ENCODE peak calls at places on chromosomes 13 and 19, in five cellular contexts. B, I, M, V and Y are unnamed samples.

GRCh38 chr13:95099541-95099940 is 201.7 kb downstream of the ABCC4 start:
- DNase-seq in B (no peak), I (no peak), M (no peak), V (no peak), Y (no peak)

GRCh38 chr19:57720878-57721277 is 6.5 kb downstream of the ZNF671 start:
- DNase-seq in B (no peak), I (no peak), M (no peak), V (no peak), Y (no peak)

GRCh38 chr19:42199440-42200115 is 17.9 kb downstream of the DEDD2 start:
- DNase-seq in B (peak; percentile 74), I (peak; percentile 68), M (no peak), V (no peak), Y (peak; percentile 70)

GRCh38 chr19:30249911-30250310 is 122.3 kb upstream of the ZNF536 start:
- DNase-seq in B (no peak), I (no peak), M (peak; percentile 50), V (no peak), Y (no peak)

GRCh38 chr13:32475403-32475802 is 47.5 kb upstream of the N4BP2L1 start:
- DNase-seq in B (no peak), I (no peak), M (no peak), V (no peak), Y (no peak)

GRCh38 chr19:29663861-29664752 is 1.2 kb upstream of the PLEKHF1 start:
- DNase-seq in B (no peak), I (no peak), M (peak; percentile 67), V (no peak), Y (no peak)

GRCh38 chr13:89708013-89708412 is 1639.5 kb upstream of the MIR17HG start:
- DNase-seq in B (no peak), I (no peak), M (no peak), V (no peak), Y (no peak)

GRCh38 chr13:94272038-94272437 is 207.4 kb downstream of the DCT start:
- DNase-seq in B (no peak), I (no peak), M (no peak), V (no peak), Y (no peak)

GRCh38 chr13:101691326-101691725 is 238.9 kb downstream of the ITGBL1 start:
- DNase-seq in B (no peak), I (no peak), M (peak; percentile 16), V (no peak), Y (no peak)

GRCh38 chr13:100484708-100485107 is 103.9 kb downstream of the GGACT start:
- DNase-seq in B (no peak), I (no peak), M (no peak), V (no peak), Y (no peak)

GRCh38 chr13:101116826-101117225 is 299.5 kb downstream of the NALCN start:
- DNase-seq in B (no peak), I (no peak), M (no peak), V (no peak), Y (no peak)

GRCh38 chr19:45515081-45515624 is 7.9 kb downstream of the VASP start:
- DNase-seq in B (peak; percentile 48), I (peak; percentile 79), M (no peak), V (no peak), Y (peak; percentile 80)

GRCh38 chr13:97459215-97459772 is 25.3 kb downstream of the RAP2A start:
- DNase-seq in B (no peak), I (no peak), M (no peak), V (no peak), Y (no peak)

GRCh38 chr13:90630716-90631115 is 716.8 kb upstream of the MIR17HG start:
- DNase-seq in B (no peak), I (no peak), M (no peak), V (no peak), Y (no peak)

GRCh38 chr19:39996811-39997594 is at the start of gene ZNF546:
- DNase-seq in B (peak; percentile 90), I (peak; percentile 67), M (peak; percentile 94), V (peak; percentile 94), Y (peak; percentile 94)

GRCh38 chr13:33285420-33286124 is at the start of gene STARD13:
- DNase-seq in B (peak; percentile 10), I (no peak), M (peak; percentile 96), V (peak; percentile 95), Y (peak; percentile 95)